ENCODE peak calls at places on chromosomes 16 and 17, in eight cellular contexts. E is gastroesophageal sphincter; B is left lung; F is effector memory CD8-positive, alpha-beta T cell; G is activated CD8-positive, alpha-beta memory T cell treated with anti-CD3 and anti-CD28 coated beads, Interleukin-2, amount 10 ng/mL, durations not matched to agents 7 days and 5 days; J is heart right ventricle; S is central memory CD8-positive, alpha-beta T cell; A is Right ventricle myocardium superior. W is an unnamed sample.

GRCh38 chr17:81298991-81299733 is 4.1 kb upstream of the SLC38A10 start:
- ATAC-seq in G (no peak), F (no peak), A (no peak), S (no peak), E (no peak), J (no peak), B (no peak), W (no peak)

GRCh38 chr16:3949287-3949686 is 68.8 kb upstream of the CREBBP start:
- ATAC-seq in A (peak; percentile 34), G (no peak), S (no peak), B (peak; percentile 2), E (no peak), F (no peak), J (peak; percentile 70), W (no peak)

GRCh38 chr17:66002807-66003206 is 189.1 kb downstream of the CEP112 start:
- ATAC-seq in B (no peak), A (peak; percentile 59), S (no peak), F (no peak), J (no peak), G (no peak), E (no peak), W (no peak)

GRCh38 chr17:47882247-47882646 is 13.8 kb upstream of the SP2 start:
- ATAC-seq in E (no peak), S (no peak), B (peak; percentile 54), J (peak; percentile 16), F (no peak), G (no peak), A (no peak), W (no peak)

GRCh38 chr17:14301279-14301760 is 439 bp downstream of the HS3ST3B1 start:
- ATAC-seq in E (no peak), G (peak; percentile 1), A (peak; percentile 18), F (peak; percentile 3), J (peak; percentile 2), B (peak; percentile 4), S (peak; percentile 12), W (peak; percentile 9)

GRCh38 chr16:87076950-87077749 is 240.0 kb downstream of the C16orf95 start:
- ATAC-seq in F (no peak), E (peak; percentile 19), S (no peak), J (no peak), A (no peak), B (peak; percentile 87), G (peak; percentile 36), W (peak; percentile 42)

GRCh38 chr16:81071816-81072215 is 5.2 kb downstream of the C16orf46 start:
- ATAC-seq in J (no peak), A (no peak), G (no peak), B (no peak), S (no peak), F (no peak), E (no peak), W (no peak)

GRCh38 chr17:62986549-62986948 is 20.5 kb downstream of the TANC2 start:
- ATAC-seq in S (no peak), B (no peak), E (no peak), F (no peak), G (no peak), A (no peak), J (no peak), W (no peak)

GRCh38 chr17:917391-917811 is 62.2 kb downstream of the NXN start:
- ATAC-seq in J (peak; percentile 85), B (peak; percentile 10), E (no peak), G (no peak), S (no peak), F (no peak), A (no peak), W (no peak)

GRCh38 chr17:17348872-17349723 is 45.9 kb downstream of the NT5M start:
- ATAC-seq in G (no peak), S (no peak), B (no peak), J (no peak), F (no peak), A (no peak), E (no peak), W (no peak)

GRCh38 chr17:66713533-66714042 is 121.3 kb upstream of the CACNG5 start:
- ATAC-seq in F (peak; percentile 88), G (peak; percentile 82), E (no peak), J (peak; percentile 38), S (peak; percentile 70), B (no peak), A (peak; percentile 62), W (peak; percentile 48)

GRCh38 chr17:31488982-31489294 is 97.5 kb downstream of the RAB11FIP4 start:
- ATAC-seq in G (no peak), B (no peak), A (no peak), F (no peak), J (no peak), E (no peak), S (no peak), W (no peak)

GRCh38 chr17:57720636-57721035 is 24.5 kb downstream of the CCDC182 start:
- ATAC-seq in J (no peak), A (no peak), F (no peak), B (no peak), G (peak; percentile 23), S (no peak), E (no peak), W (no peak)

GRCh38 chr16:31253642-31254045 is 6.1 kb upstream of the ITGAM start:
- ATAC-seq in B (peak; percentile 79), F (peak; percentile 44), G (peak; percentile 91), S (no peak), J (peak; percentile 46), A (peak; percentile 67), E (peak; percentile 36), W (peak; percentile 60)

GRCh38 chr17:9928601-9929341 is 23.7 kb upstream of the RCVRN start:
- ATAC-seq in F (no peak), S (no peak), A (no peak), J (peak; percentile 32), B (peak; percentile 22), G (no peak), E (peak; percentile 14), W (no peak)

GRCh38 chr16:67726106-67727034 is 7.3 kb upstream of the GFOD2 start:
- ATAC-seq in B (no peak), G (no peak), S (no peak), F (no peak), E (no peak), A (peak; percentile 25), J (no peak), W (no peak)